ENCODE peak calls at places on chromosomes 5 and 9, in six cellular contexts. J, P, C, S, Q and V are unnamed samples.

GRCh38 chr9:124835026-124835501 is 18.2 kb upstream of the WDR38 start:
- DNase-seq in C (peak; percentile 76), J (no peak), Q (peak; percentile 89), P (no peak), S (no peak), V (peak; percentile 78)

GRCh38 chr5:34854459-34855174 is 15.7 kb downstream of the TTC23L start:
- DNase-seq in S (no peak), P (no peak), J (no peak), Q (no peak), C (peak; percentile 24), V (no peak)

GRCh38 chr9:75939712-75940111 is 49.2 kb downstream of the PCSK5 start:
- DNase-seq in P (no peak), S (no peak), Q (no peak), J (no peak), C (no peak), V (no peak)

GRCh38 chr9:133741716-133742115 is 3.6 kb upstream of the SARDH start:
- DNase-seq in S (no peak), Q (no peak), J (peak; percentile 39), C (no peak), P (no peak), V (no peak)

GRCh38 chr5:148659641-148660345 is 5.5 kb upstream of the HTR4 start:
- DNase-seq in P (no peak), C (no peak), S (no peak), Q (no peak), J (no peak), V (no peak)

GRCh38 chr5:75037106-75037505 is 15.3 kb downstream of the GCNT4 start:
- DNase-seq in P (no peak), S (no peak), J (peak; percentile 56), Q (peak; percentile 65), C (peak; percentile 81), V (peak; percentile 84)

GRCh38 chr5:173016621-173017046 is 33.1 kb downstream of the ATP6V0E1 start:
- DNase-seq in J (no peak), S (no peak), Q (no peak), C (peak; percentile 64), P (no peak), V (peak; percentile 87)

GRCh38 chr9:5971740-5972139 is 43.7 kb downstream of the RANBP6 start:
- DNase-seq in P (no peak), J (no peak), Q (no peak), C (peak; percentile 36), S (no peak), V (peak; percentile 11)